ENCODE peak calls at places on chromosomes 13 and 19, in five cellular contexts. B is H1, P is breast epithelium, I is IMR-90, C is HepG2. G is an unnamed sample.

GRCh38 chr13:45782327-45783045 is 69.1 kb downstream of the SIAH3 start:
- DNase-seq in B (no peak), P (no peak), I (no peak), C (no peak), G (no peak)

GRCh38 chr13:113539176-113539575 is 45.4 kb upstream of the TFDP1 start:
- DNase-seq in B (no peak), P (peak; percentile 15), I (no peak), C (no peak), G (no peak)

GRCh38 chr13:39954476-39954875 is 299.0 kb downstream of the COG6 start:
- DNase-seq in B (no peak), P (no peak), I (no peak), C (no peak), G (no peak)

GRCh38 chr13:32029684-32030083 is 1.9 kb upstream of the FRY start:
- DNase-seq in B (no peak), P (no peak), I (no peak), C (no peak), G (no peak)

GRCh38 chr19:49468199-49468598 is 5.8 kb upstream of the FLT3LG start:
- DNase-seq in B (no peak), P (no peak), I (no peak), C (no peak), G (no peak)

GRCh38 chr13:66765559-66765958 is 464.6 kb downstream of the PCDH9 start:
- DNase-seq in B (no peak), P (no peak), I (no peak), C (no peak), G (no peak)

GRCh38 chr13:66803013-66803739 is 427.0 kb downstream of the PCDH9 start:
- DNase-seq in B (no peak), P (no peak), I (no peak), C (no peak), G (no peak)

GRCh38 chr13:50200988-50201387 is 185.7 kb downstream of the KCNRG start:
- DNase-seq in B (no peak), P (no peak), I (no peak), C (no peak), G (no peak)

GRCh38 chr13:20461481-20461859 is 64.2 kb downstream of the CRYL1 start:
- DNase-seq in B (no peak), P (no peak), I (peak; percentile 49), C (no peak), G (no peak)

GRCh38 chr19:741506-742131 is 9.3 kb upstream of the MISP start:
- DNase-seq in B (no peak), P (no peak), I (no peak), C (peak; percentile 61), G (no peak)

GRCh38 chr13:100149389-100149788 is 60.5 kb downstream of the PCCA start:
- DNase-seq in B (no peak), P (no peak), I (no peak), C (no peak), G (no peak)

GRCh38 chr19:16518061-16518460 is 21.9 kb downstream of the C19orf44 start:
- DNase-seq in B (no peak), P (no peak), I (no peak), C (no peak), G (no peak)
- H3K27ac ChIP-seq in B (no peak overlapping the region), P (no peak overlapping the region), I (no peak overlapping the region), C (no peak overlapping the region), G (no peak overlapping the region)

GRCh38 chr13:47237571-47237970 is 340.7 kb upstream of the HTR2A start:
- DNase-seq in B (no peak), P (no peak), I (no peak), C (no peak), G (no peak)

GRCh38 chr13:47233734-47234133 is 336.9 kb upstream of the HTR2A start:
- DNase-seq in B (no peak), P (no peak), I (no peak), C (no peak), G (no peak)

GRCh38 chr13:47241446-47241845 is 344.6 kb upstream of the HTR2A start:
- DNase-seq in B (no peak), P (no peak), I (no peak), C (no peak), G (no peak)

DNA sequence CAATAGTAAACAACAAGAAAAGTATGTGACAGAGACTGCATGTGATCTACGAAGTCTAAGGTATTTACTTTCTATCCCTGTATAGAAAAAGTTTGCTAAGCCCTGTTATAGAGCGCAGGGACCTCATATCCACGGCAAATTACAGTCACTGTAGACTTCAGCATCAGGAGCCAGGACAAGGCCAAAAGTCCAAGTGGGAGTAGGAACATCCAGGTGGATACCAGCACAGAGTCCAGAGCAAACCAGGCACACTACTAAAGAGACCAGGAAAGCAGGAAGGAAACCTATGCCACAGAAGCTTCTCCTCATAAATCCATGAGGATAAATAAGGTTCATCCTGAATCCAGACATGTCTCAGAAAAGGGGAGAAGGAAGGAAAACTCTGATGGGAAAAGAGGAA is 342.2 kb upstream of the HTR2A start:
- DNase-seq in B (no peak), P (no peak), I (no peak), C (no peak), G (no peak)
- TF ChIP-seq POLR2A in B (no peak), P (no peak), I (no peak), C (no peak), G (no peak)

GRCh38 chr19:53357821-53358581 is 7.5 kb upstream of the ZNF525 start:
- DNase-seq in B (peak; percentile 54), P (no peak), I (no peak), C (no peak), G (no peak)
- H3K9me3 ChIP-seq in B (peaks cover 32% of the 10 kb centered on the region), P (peaks cover 55% of the 10 kb centered on the region), I (peaks cover 36% of the 10 kb centered on the region), C (peaks cover 55% of the 10 kb centered on the region), G (peaks cover 56% of the 10 kb centered on the region)

DNA sequence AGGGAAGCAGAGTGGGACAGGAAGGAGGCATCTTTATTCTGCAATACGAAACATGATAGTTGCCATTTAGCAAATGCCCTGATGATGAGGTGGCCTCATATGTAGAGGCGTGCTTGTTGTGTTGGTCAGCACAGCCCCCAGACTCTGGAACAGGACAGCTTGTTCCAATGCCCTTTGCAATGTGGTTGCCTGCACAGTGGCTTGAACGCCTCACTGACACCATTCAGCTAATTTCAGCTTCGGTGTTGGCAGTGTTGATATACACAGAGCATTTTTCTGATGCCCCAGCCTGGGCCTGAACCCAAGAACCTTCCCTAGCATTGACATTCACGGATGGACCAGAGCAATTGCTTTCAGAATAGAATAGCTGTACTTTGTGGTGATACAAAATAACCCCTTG is 133.3 kb downstream of the HS6ST3 start:
- DNase-seq in B (no peak), P (no peak), I (no peak), C (no peak), G (peak; percentile 19)
- H3K27ac ChIP-seq in B (no peak overlapping the region), P (no peak overlapping the region), I (no peak overlapping the region), C (no peak overlapping the region), G (no peak overlapping the region)

DNA sequence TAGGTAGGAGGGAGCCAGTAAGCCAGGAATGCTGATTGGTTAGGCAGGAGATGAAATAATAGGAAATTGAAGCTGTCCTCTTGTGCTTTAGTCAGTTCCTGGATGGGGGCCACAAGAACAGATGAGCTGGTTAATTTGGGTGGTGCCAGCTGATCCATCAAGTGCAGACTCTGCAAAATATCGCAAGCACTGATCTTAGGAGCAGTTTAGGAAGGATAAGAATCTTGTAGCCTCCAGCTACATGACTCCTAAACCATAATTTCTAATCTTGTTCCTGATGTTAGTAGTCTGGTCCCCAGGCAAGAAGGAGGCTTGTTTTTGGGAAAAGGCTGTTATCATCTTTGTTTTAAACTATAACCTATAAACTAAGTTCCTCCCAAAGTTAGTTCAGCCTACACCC is 117.9 kb upstream of the GPR12 start:
- DNase-seq in B (no peak), P (no peak), I (no peak), C (no peak), G (no peak)
- TF ChIP-seq POLR2A in B (no peak), P (no peak), I (no peak), C (no peak), G (no peak)

G was measured in heart left ventricle.